ENCODE peak calls at places on chromosome 22, in five cellular contexts. Y, L, A, J and V are unnamed samples.
A peak's percentile ranks its signal among the peaks of the same experiment; 100 is the strongest.

GRCh38 chr22:48827904-48828555 is 999.6 kb downstream of the BRD1 start:
- DNase-seq in J (no peak), L (no peak), A (no peak), Y (no peak), V (no peak)

GRCh38 chr22:27984723-27985122 is 65.7 kb upstream of the PITPNB start:
- DNase-seq in Y (no peak), L (no peak), J (no peak), A (no peak), V (no peak)

GRCh38 chr22:37075046-37075445 is 23.5 kb downstream of the KCTD17 start:
- DNase-seq in J (no peak), L (no peak), A (no peak), Y (no peak), V (no peak)

GRCh38 chr22:20268350-20269012 is 363 bp upstream of the RTN4R start:
- DNase-seq in L (peak; percentile 45), J (peak; percentile 93), Y (peak; percentile 31), A (peak; percentile 44), V (no peak)

GRCh38 chr22:24011735-24012068 is 598 bp downstream of the CABIN1 start:
- DNase-seq in J (no peak), A (no peak), Y (peak; percentile 13), L (no peak), V (no peak)

GRCh38 chr22:37340331-37341262 is 58.3 kb downstream of the CYTH4 start:
- DNase-seq in A (no peak), Y (no peak), J (peak; percentile 58), L (no peak), V (no peak)

GRCh38 chr22:23078462-23078787 is 8.1 kb downstream of the GNAZ start:
- DNase-seq in A (no peak), L (no peak), Y (no peak), J (no peak), V (no peak)

GRCh38 chr22:35126993-35127392 is 61.0 kb downstream of the ISX start:
- DNase-seq in A (no peak), J (no peak), L (no peak), Y (no peak), V (no peak)

GRCh38 chr22:33654173-33654890 is 265.9 kb downstream of the LARGE1 start:
- DNase-seq in L (no peak), Y (no peak), A (no peak), J (no peak), V (no peak)

GRCh38 chr22:33658775-33659174 is 261.5 kb downstream of the LARGE1 start:
- DNase-seq in L (no peak), A (no peak), J (no peak), Y (peak; percentile 74), V (no peak)

GRCh38 chr22:33657670-33658069 is 262.6 kb downstream of the LARGE1 start:
- DNase-seq in A (no peak), L (no peak), Y (no peak), J (no peak), V (no peak)

GRCh38 chr22:33659423-33659822 is 260.9 kb downstream of the LARGE1 start:
- DNase-seq in L (no peak), Y (peak; percentile 3), J (no peak), A (no peak), V (no peak)

DNA sequence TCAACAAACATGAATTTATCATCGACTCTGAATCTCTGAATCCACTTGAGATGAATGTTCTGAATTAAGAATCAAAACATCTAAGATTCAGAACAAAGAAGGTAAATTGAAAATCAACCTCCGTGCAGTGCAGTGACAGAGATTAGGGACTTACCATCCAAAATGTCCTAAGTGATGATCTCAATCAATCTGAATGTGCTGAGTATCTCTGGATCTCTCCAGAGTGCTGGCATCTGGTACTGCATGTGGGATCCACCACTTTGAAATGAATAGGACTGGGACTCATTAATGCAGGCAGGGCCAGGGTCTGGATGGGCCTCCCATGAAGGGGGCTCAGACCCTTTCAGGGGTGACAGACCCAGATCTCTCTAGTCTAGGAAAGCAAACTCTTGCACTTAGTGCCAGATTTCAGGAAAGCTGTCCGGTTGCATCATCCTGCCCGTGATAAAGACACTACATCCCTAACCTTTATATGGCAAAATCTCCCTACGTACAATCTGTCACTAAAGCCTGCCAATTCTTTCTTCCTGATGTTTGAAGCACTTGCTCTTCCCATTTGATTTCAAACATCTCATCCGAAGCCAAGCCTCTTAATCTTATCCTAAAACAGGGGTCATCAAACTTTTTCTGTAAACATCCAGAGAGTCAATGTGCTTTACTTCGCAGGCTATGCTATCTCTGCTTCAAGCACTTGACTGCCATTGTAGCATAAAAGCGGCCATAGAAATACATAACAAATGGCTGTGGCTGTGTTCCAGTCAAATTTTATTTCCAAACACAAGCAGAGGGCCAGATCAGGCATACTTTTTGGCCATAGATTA is 263.3 kb downstream of the LARGE1 start:
- DNase-seq in A (no peak), L (no peak), Y (no peak), J (no peak), V (no peak)
- H3K4me3 ChIP-seq in A (no peak overlapping the region), L (no peak overlapping the region), Y (no peak overlapping the region), J (no peak overlapping the region), V (no peak overlapping the region)

DNA sequence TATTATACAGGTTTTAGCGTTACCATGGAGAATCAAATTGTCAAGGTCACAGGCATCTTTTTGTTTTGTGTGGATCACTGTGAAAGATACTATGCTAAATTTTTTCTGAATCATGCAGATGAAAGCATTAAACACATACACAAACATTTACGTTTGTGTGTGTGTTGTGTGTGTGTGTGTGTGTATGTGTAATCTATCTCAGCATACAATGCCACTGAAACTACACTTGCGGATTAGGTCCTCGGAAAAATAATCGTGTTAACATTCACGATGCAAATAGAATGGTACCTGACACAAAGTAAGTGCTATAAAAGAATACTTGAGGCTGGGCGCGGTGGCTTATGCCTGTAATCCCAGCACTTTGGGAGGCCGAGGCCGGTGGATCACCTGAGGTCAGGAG is 41.9 kb upstream of the TOP3B start:
- DNase-seq in Y (no peak), J (no peak), A (no peak), L (no peak), V (no peak)
- H3K4me3 ChIP-seq in Y (no peak overlapping the region), J (no peak overlapping the region), A (no peak overlapping the region), L (no peak overlapping the region), V (no peak overlapping the region)

DNA sequence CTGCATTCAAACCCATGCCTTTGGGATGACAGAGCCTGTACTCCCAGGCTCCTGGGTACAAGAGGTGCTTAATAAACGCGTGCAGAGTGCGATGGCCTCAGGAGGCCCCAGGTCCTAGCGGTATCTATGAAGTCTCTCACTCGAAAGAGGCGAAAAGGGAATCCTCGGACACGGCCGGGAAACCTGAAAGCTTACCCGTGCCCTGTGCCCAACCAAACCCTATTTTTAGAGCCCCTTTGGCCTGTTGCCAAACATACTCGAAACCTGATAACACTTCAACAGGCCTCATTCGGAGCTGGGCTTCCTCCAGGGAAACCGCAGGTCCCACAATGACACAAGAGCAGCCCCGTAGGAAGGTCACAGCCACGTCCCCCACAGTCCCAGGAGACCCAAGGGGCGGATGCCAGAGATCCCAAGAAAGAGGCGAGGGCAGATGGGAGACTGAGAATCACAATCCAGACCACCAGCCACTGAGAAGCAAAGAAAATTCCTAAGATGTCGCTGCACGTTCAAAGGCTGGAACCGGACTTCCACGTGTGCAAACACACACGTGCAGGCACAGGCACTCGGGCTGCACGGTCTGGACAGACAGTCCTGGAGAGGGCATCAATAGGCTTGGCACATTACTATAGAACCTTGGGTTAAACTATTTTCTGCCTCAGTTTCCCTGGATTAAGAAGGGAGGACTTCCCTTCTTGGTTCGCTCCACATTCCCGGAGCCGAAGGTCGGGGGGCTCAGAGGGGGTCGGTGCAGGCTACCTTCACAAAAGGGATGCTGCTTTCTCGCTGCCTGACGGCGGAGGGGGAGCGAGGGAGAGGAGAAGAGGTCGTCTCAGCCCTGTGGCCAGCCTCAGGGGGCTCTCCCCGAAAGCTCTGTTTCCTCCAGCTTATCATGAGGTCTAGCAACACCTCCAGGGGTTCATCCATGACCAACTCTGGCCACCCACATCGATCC is 8.2 kb downstream of the PDGFB start:
- DNase-seq in Y (no peak), L (peak; percentile 78), A (peak; percentile 49), J (no peak), V (peak; percentile 58)
- H3K4me3 ChIP-seq in Y (no peak overlapping the region), L (peak overlapping the region; percentile 55), A (peak overlapping the region; percentile 14), J (no peak overlapping the region), V (no peak overlapping the region)

GRCh38 chr22:29479417-29480261 is at the start of gene NEFH:
- DNase-seq in Y (no peak), L (no peak), A (no peak), J (peak; percentile 56), V (no peak)

GRCh38 chr22:29481265-29482000 is 1.4 kb downstream of the NEFH start:
- DNase-seq in L (no peak), Y (no peak), A (no peak), J (peak; percentile 56), V (no peak)

GRCh38 chr22:29482253-29482652 is 2.2 kb downstream of the NEFH start:
- DNase-seq in J (no peak), Y (no peak), A (no peak), L (no peak), V (no peak)

GRCh38 chr22:29480262-29480511 is 169 bp downstream of the NEFH start:
- DNase-seq in Y (no peak), A (no peak), J (no peak), L (no peak), V (no peak)

GRCh38 chr22:29480512-29481264 is 670 bp downstream of the NEFH start:
- DNase-seq in A (peak; percentile 16), L (peak; percentile 50), J (peak; percentile 82), Y (peak; percentile 71), V (no peak)
- H3K4me3 ChIP-seq in A (no peak overlapping the region), L (no peak overlapping the region), J (peak overlapping the region; percentile 28), Y (peak overlapping the region; percentile 42), V (no peak overlapping the region)

GRCh38 chr22:41561788-41562187 is 978 bp downstream of the CSDC2 start:
- DNase-seq in L (no peak), Y (no peak), J (no peak), A (no peak), V (no peak)
- H3K4me3 ChIP-seq in L (no peak overlapping the region), Y (peak overlapping the region; percentile 59), J (no peak overlapping the region), A (no peak overlapping the region), V (no peak overlapping the region)

GRCh38 chr22:17086301-17086700 is 1.5 kb downstream of the IL17RA start:
- DNase-seq in L (no peak), J (no peak), A (peak; percentile 51), Y (no peak), V (no peak)

GRCh38 chr22:17084554-17085276 is at the start of gene IL17RA:
- DNase-seq in Y (peak; percentile 88), L (peak; percentile 91), A (peak; percentile 94), J (peak; percentile 92), V (peak; percentile 91)

GRCh38 chr22:17086750-17087149 is 1.9 kb downstream of the IL17RA start:
- DNase-seq in A (peak; percentile 22), J (no peak), Y (no peak), L (peak; percentile 13), V (peak; percentile 64)

GRCh38 chr22:17085277-17086091 is 684 bp downstream of the IL17RA start:
- DNase-seq in L (no peak), J (peak; percentile 48), Y (peak; percentile 11), A (no peak), V (no peak)

GRCh38 chr22:17087176-17088131 is 2.7 kb downstream of the IL17RA start:
- DNase-seq in A (peak; percentile 85), L (peak; percentile 74), J (no peak), Y (peak; percentile 84), V (peak; percentile 94)
- H3K4me3 ChIP-seq in A (peak overlapping the region; percentile 59), L (peak overlapping the region; percentile 35), J (no peak overlapping the region), Y (peak overlapping the region; percentile 5), V (peak overlapping the region; percentile 73)